ENCODE peak calls at places on chromosome 5, in nine cellular contexts. J, B, V, N, F, C, H, G and O are unnamed samples.

GRCh38 chr5:36593867-36594266 is 12.5 kb upstream of the SLC1A3 start:
- DNase-seq in B (no peak), C (no peak), V (no peak), G (no peak), N (no peak), H (no peak), F (no peak), J (no peak), O (no peak)

GRCh38 chr5:115962565-115963402 is 509 bp downstream of the LVRN start:
- DNase-seq in B (no peak), V (no peak), H (peak; percentile 53), G (no peak), N (no peak), C (peak; percentile 72), J (peak; percentile 72), F (no peak), O (peak; percentile 70)

GRCh38 chr5:154977409-154977808 is 36.1 kb upstream of the KIF4B start:
- DNase-seq in J (no peak), B (peak; percentile 59), H (no peak), F (no peak), C (peak; percentile 39), V (no peak), N (no peak), G (no peak), O (no peak)

GRCh38 chr5:151772029-151772867 is 494 bp downstream of the G3BP1 start:
- DNase-seq in F (peak; percentile 58), C (peak; percentile 71), V (peak; percentile 62), N (peak; percentile 63), J (peak; percentile 81), G (no peak), H (peak; percentile 67), B (no peak), O (peak; percentile 64)

GRCh38 chr5:83516962-83517750 is 45.6 kb downstream of the VCAN start:
- DNase-seq in C (peak; percentile 34), H (no peak), V (no peak), N (no peak), F (no peak), G (no peak), J (no peak), B (peak; percentile 60), O (no peak)

GRCh38 chr5:129410488-129410887 is 49.6 kb upstream of the ADAMTS19 start:
- DNase-seq in V (no peak), F (no peak), N (no peak), H (peak; percentile 68), B (no peak), C (no peak), G (no peak), J (no peak), O (peak; percentile 71)

GRCh38 chr5:141149812-141150211 is at the start of gene PCDHB6:
- DNase-seq in C (peak; percentile 46), H (peak; percentile 5), J (peak; percentile 76), G (no peak), B (no peak), V (peak; percentile 43), N (no peak), F (no peak), O (peak; percentile 68)

GRCh38 chr5:132506094-132506692 is 15.6 kb upstream of the IRF1 start:
- DNase-seq in J (peak; percentile 48), C (peak; percentile 95), B (peak; percentile 48), H (peak; percentile 35), N (peak; percentile 62), V (peak; percentile 69), G (peak; percentile 35), F (peak; percentile 68), O (peak; percentile 60)

GRCh38 chr5:174571662-174572397 is 152.6 kb upstream of the MSX2 start:
- DNase-seq in H (peak; percentile 17), V (no peak), N (no peak), G (peak; percentile 88), F (peak; percentile 92), B (peak; percentile 91), C (peak; percentile 76), J (peak; percentile 45), O (peak; percentile 52)

GRCh38 chr5:169013846-169014245 is 287.1 kb downstream of the SLIT3 start:
- DNase-seq in C (peak; percentile 21), J (no peak), B (peak; percentile 51), F (peak; percentile 39), N (no peak), H (no peak), G (no peak), V (peak; percentile 16), O (no peak)

GRCh38 chr5:31531543-31531887 is 378 bp downstream of the DROSHA start:
- DNase-seq in N (peak; percentile 37), V (peak; percentile 28), J (peak; percentile 50), C (peak; percentile 71), F (peak; percentile 64), H (peak; percentile 39), B (peak; percentile 21), G (no peak), O (no peak)

GRCh38 chr5:142758062-142758802 is 11.9 kb upstream of the ARHGAP26 start:
- DNase-seq in V (no peak), B (no peak), G (no peak), F (no peak), J (no peak), C (no peak), N (no peak), H (no peak), O (no peak)

GRCh38 chr5:178431777-178432155 is 158.4 kb downstream of the COL23A1 start:
- DNase-seq in F (no peak), G (no peak), V (no peak), J (no peak), N (no peak), C (peak; percentile 3), B (no peak), H (no peak), O (no peak)

GRCh38 chr5:17185776-17186175 is 31.7 kb upstream of the BASP1 start:
- DNase-seq in B (peak; percentile 70), J (no peak), C (peak; percentile 96), F (no peak), G (no peak), N (no peak), H (no peak), V (no peak), O (no peak)

GRCh38 chr5:83385812-83386211 is 85.7 kb upstream of the VCAN start:
- DNase-seq in F (no peak), J (no peak), B (no peak), C (no peak), H (no peak), V (no peak), N (no peak), G (no peak), O (no peak)

GRCh38 chr5:82325155-82325554 is 47.0 kb upstream of the RPS23 start:
- DNase-seq in B (no peak), C (no peak), N (no peak), H (no peak), F (no peak), G (no peak), V (no peak), J (no peak), O (no peak)

GRCh38 chr5:173324115-173325001 is 3.9 kb downstream of the STC2 start:
- DNase-seq in N (no peak), V (peak; percentile 39), J (peak; percentile 94), B (no peak), F (peak; percentile 89), C (peak; percentile 93), G (no peak), H (peak; percentile 60), O (no peak)
- TF ChIP-seq EZH2phosphoT487 in N (no peak), V (no peak), J (no peak), B (no peak), F (no peak), C (no peak), G (no peak), H (no peak), O (no peak)

GRCh38 chr5:37900692-37901091 is 60.9 kb upstream of the GDNF start:
- DNase-seq in C (peak; percentile 66), V (no peak), G (peak; percentile 10), J (peak; percentile 4), B (peak; percentile 54), N (peak; percentile 0), H (peak; percentile 5), F (peak; percentile 12), O (peak; percentile 46)
- TF ChIP-seq EZH2phosphoT487 in C (no peak), V (no peak), G (no peak), J (no peak), B (no peak), N (no peak), H (no peak), F (no peak), O (no peak)

DNA sequence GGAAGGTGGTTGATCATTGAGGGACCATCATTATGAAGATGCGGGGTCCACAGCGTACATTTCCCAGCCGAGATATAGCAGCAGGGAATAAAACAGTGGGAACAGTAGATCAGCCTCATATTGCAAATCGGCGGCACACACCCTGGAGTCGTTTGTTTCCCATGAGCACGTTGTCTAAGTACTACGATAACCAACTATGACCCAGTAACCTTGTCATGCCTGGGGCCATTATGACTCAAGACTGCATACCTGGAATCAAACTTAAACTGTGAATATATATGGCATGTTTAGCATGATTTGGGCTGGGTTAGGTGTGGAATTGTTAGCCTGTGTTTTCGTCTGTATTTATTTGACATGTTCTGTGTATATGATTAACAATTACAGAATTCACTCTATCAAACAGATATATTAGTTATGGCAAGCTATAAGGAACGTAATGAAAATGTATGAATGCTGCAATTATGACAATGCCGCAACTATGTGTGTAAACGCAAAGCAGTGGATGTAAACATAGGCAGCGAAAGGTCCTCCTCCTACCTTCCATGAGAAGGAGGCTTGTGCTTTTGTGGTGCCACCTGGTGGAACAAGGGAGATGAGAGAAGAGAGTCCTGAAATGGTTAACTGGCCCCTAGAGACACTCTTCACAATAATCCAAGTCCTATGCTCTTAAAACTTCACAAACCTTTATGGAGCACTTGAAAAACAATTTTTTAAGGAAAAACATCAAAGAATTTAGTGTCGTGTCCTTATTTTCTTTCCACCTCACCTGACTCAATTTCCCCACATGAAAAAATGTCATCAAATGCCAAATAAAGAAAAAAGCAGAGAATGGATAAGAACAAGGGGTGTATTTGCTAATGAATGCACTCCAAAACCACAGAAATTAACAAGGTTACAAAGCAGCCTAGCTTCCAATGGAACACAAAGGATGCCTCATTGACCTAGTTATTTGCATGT is 47.1 kb downstream of the SEMA5A start:
- DNase-seq in H (peak; percentile 76), G (no peak), B (peak; percentile 94), N (peak; percentile 1), J (no peak), V (peak; percentile 29), C (peak; percentile 43), F (peak; percentile 40), O (peak; percentile 82)
- TF ChIP-seq EZH2phosphoT487 in H (no peak), G (no peak), B (no peak), N (no peak), J (no peak), V (no peak), C (no peak), F (no peak), O (no peak)

DNA sequence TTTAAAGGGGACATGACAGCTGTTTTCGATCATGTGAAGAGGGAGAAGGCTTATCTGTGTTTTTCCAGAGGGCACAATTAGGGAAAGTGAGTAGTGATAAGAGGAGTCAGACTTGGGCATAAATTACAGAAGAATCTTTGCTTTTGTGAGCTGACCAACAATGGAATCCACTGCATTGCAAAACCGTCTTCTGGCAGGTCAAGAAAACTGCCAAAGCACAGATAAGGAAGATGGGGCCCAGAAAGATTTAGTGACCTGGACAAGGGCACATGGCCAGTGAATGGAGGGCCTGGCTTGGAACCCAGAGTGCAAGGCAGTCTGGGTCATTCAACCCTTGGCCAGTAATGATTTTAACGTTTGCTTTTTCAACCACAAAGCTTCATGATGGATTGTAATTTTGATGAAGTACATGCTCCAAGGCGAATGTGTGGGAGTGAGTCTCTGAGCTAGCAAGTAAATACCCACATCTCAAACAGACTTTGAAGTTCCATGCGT is 153.2 kb upstream of the MAST4 start:
- DNase-seq in H (no peak), C (peak; percentile 19), J (peak; percentile 44), V (no peak), N (no peak), B (no peak), G (no peak), F (no peak), O (no peak)
- TF ChIP-seq EZH2phosphoT487 in H (no peak), C (no peak), J (no peak), V (no peak), N (no peak), B (no peak), G (no peak), F (no peak), O (no peak)